ENCODE peak calls at places on chromosome 19, in six cellular contexts. One of them, this sample, is unnamed.
A peak's percentile ranks its signal among the peaks of the same experiment; 100 is the strongest.

GRCh38 chr19:44925114-44925891 is 10.9 kb downstream of the APOC1 start:
- DNase-seq in fibroblast of lung: peak; percentile 19
- DNase-seq in fibroblast of pulmonary artery: peak; percentile 88
- DNase-seq in esophagus squamous epithelium: no peak
- DNase-seq in gastrocnemius medialis: peak; percentile 82
- DNase-seq in left lung: peak; percentile 85
- DNase-seq in this sample: peak; percentile 95

GRCh38 chr19:41621654-41622053 is 5.2 kb downstream of the CEACAM4 start:
- DNase-seq in fibroblast of lung: no peak
- DNase-seq in fibroblast of pulmonary artery: no peak
- DNase-seq in esophagus squamous epithelium: no peak
- DNase-seq in gastrocnemius medialis: no peak
- DNase-seq in left lung: no peak
- DNase-seq in this sample: no peak

GRCh38 chr19:44951179-44952159 is 3.7 kb upstream of the CLPTM1 start:
- DNase-seq in fibroblast of lung: peak; percentile 67
- DNase-seq in fibroblast of pulmonary artery: peak; percentile 86
- DNase-seq in esophagus squamous epithelium: no peak
- DNase-seq in gastrocnemius medialis: peak; percentile 56
- DNase-seq in left lung: no peak
- DNase-seq in this sample: peak; percentile 91

GRCh38 chr19:3494051-3494450 is 6.4 kb downstream of the DOHH start:
- DNase-seq in fibroblast of lung: no peak
- DNase-seq in fibroblast of pulmonary artery: no peak
- DNase-seq in esophagus squamous epithelium: no peak
- DNase-seq in gastrocnemius medialis: no peak
- DNase-seq in left lung: no peak
- DNase-seq in this sample: no peak

GRCh38 chr19:18290250-18291018 is 9.0 kb upstream of the JUND start:
- DNase-seq in fibroblast of lung: peak; percentile 41
- DNase-seq in fibroblast of pulmonary artery: peak; percentile 60
- DNase-seq in esophagus squamous epithelium: no peak
- DNase-seq in gastrocnemius medialis: no peak
- DNase-seq in left lung: peak; percentile 82
- DNase-seq in this sample: no peak

GRCh38 chr19:17348700-17349099 is 11.3 kb downstream of the GTPBP3 start:
- DNase-seq in fibroblast of lung: peak; percentile 67
- DNase-seq in fibroblast of pulmonary artery: peak; percentile 81
- DNase-seq in esophagus squamous epithelium: no peak
- DNase-seq in gastrocnemius medialis: no peak
- DNase-seq in left lung: no peak
- DNase-seq in this sample: peak; percentile 79

GRCh38 chr19:31548941-31549340 is 199.7 kb upstream of the TSHZ3 start:
- DNase-seq in fibroblast of lung: peak; percentile 6
- DNase-seq in fibroblast of pulmonary artery: peak; percentile 62
- DNase-seq in esophagus squamous epithelium: no peak
- DNase-seq in gastrocnemius medialis: no peak
- DNase-seq in left lung: no peak
- DNase-seq in this sample: peak; percentile 61

GRCh38 chr19:3369337-3370213 is 3.2 kb downstream of the NFIC start:
- DNase-seq in fibroblast of lung: peak; percentile 60
- DNase-seq in fibroblast of pulmonary artery: peak; percentile 44
- DNase-seq in esophagus squamous epithelium: no peak
- DNase-seq in gastrocnemius medialis: peak; percentile 83
- DNase-seq in left lung: peak; percentile 92
- DNase-seq in this sample: no peak

GRCh38 chr19:47322048-47322447 is 9.9 kb upstream of the C5AR2 start:
- DNase-seq in fibroblast of lung: no peak
- DNase-seq in fibroblast of pulmonary artery: no peak
- DNase-seq in esophagus squamous epithelium: no peak
- DNase-seq in gastrocnemius medialis: no peak
- DNase-seq in left lung: no peak
- DNase-seq in this sample: no peak

GRCh38 chr19:24054044-24054935 is 32.7 kb upstream of the ZNF254 start:
- DNase-seq in fibroblast of lung: peak; percentile 90
- DNase-seq in fibroblast of pulmonary artery: peak; percentile 56
- DNase-seq in esophagus squamous epithelium: no peak
- DNase-seq in gastrocnemius medialis: peak; percentile 44
- DNase-seq in left lung: no peak
- DNase-seq in this sample: no peak

GRCh38 chr19:911197-912033 is 1.6 kb downstream of the R3HDM4 start:
- DNase-seq in fibroblast of lung: no peak
- DNase-seq in fibroblast of pulmonary artery: no peak
- DNase-seq in esophagus squamous epithelium: no peak
- DNase-seq in gastrocnemius medialis: no peak
- DNase-seq in left lung: no peak
- DNase-seq in this sample: no peak

GRCh38 chr19:44903602-44904425 is 1.8 kb upstream of the APOE start:
- DNase-seq in fibroblast of lung: peak; percentile 36
- DNase-seq in fibroblast of pulmonary artery: peak; percentile 72
- DNase-seq in esophagus squamous epithelium: no peak
- DNase-seq in gastrocnemius medialis: peak; percentile 42
- DNase-seq in left lung: peak; percentile 95
- DNase-seq in this sample: peak; percentile 80

GRCh38 chr19:40614595-40615411 is 13.6 kb downstream of the LTBP4 start:
- DNase-seq in fibroblast of lung: peak; percentile 99
- DNase-seq in fibroblast of pulmonary artery: peak; percentile 98
- DNase-seq in esophagus squamous epithelium: peak; percentile 27
- DNase-seq in gastrocnemius medialis: peak; percentile 67
- DNase-seq in left lung: peak; percentile 85
- DNase-seq in this sample: peak; percentile 98
- H3K4me3 ChIP-seq in fibroblast of lung: peak overlapping the region; percentile 53
- H3K4me3 ChIP-seq in fibroblast of pulmonary artery: peak overlapping the region; percentile 92
- H3K4me3 ChIP-seq in esophagus squamous epithelium: peak overlapping the region; percentile 76
- H3K4me3 ChIP-seq in gastrocnemius medialis: peak overlapping the region; percentile 47
- H3K4me3 ChIP-seq in left lung: peak overlapping the region; percentile 54
- H3K4me3 ChIP-seq in this sample: peak overlapping the region; percentile 86

GRCh38 chr19:10603084-10603872 is 16.2 kb upstream of the AP1M2 start:
- DNase-seq in fibroblast of lung: no peak
- DNase-seq in fibroblast of pulmonary artery: no peak
- DNase-seq in esophagus squamous epithelium: peak; percentile 33
- DNase-seq in gastrocnemius medialis: no peak
- DNase-seq in left lung: peak; percentile 81
- DNase-seq in this sample: peak; percentile 21

GRCh38 chr19:10602330-10603083 is 15.4 kb upstream of the AP1M2 start:
- DNase-seq in fibroblast of lung: peak; percentile 61
- DNase-seq in fibroblast of pulmonary artery: peak; percentile 68
- DNase-seq in esophagus squamous epithelium: no peak
- DNase-seq in gastrocnemius medialis: peak; percentile 83
- DNase-seq in left lung: peak; percentile 94
- DNase-seq in this sample: peak; percentile 71

GRCh38 chr19:10604460-10604980 is 17.4 kb upstream of the AP1M2 start:
- DNase-seq in fibroblast of lung: no peak
- DNase-seq in fibroblast of pulmonary artery: no peak
- DNase-seq in esophagus squamous epithelium: no peak
- DNase-seq in gastrocnemius medialis: no peak
- DNase-seq in left lung: no peak
- DNase-seq in this sample: no peak

GRCh38 chr19:10601999-10602329 is 14.9 kb upstream of the AP1M2 start:
- DNase-seq in fibroblast of lung: no peak
- DNase-seq in fibroblast of pulmonary artery: no peak
- DNase-seq in esophagus squamous epithelium: no peak
- DNase-seq in gastrocnemius medialis: no peak
- DNase-seq in left lung: no peak
- DNase-seq in this sample: no peak

DNA sequence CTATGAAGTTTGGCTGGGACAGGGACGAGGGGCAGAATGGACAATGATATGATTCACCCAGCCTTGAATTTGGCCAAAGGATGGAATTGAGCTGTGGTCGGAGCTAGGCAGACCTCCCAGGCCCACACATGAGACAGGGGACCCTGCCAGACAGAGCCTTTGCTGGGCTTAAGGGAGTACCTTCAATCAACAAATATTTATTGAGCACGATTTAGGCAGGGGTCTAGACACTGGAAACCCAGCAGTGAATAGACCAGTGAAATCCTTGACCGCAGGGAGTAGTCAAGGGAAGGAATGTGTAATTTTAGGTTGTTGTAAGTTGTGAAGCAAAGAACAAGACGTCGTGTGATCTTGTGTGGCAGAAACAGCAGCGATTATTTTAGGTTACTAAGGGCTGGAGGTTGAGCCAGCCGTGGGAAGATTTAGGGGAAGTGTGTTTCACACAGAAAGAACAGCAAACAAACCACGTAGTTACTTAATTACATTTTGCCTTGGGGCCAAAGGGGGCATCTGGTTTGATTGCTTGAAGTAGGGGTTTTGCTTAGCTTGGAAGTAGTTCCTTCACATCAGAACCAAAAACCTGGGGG is 16.9 kb upstream of the AP1M2 start:
- DNase-seq in fibroblast of lung: no peak
- DNase-seq in fibroblast of pulmonary artery: peak; percentile 21
- DNase-seq in esophagus squamous epithelium: no peak
- DNase-seq in gastrocnemius medialis: no peak
- DNase-seq in left lung: no peak
- DNase-seq in this sample: peak; percentile 20
- H3K4me3 ChIP-seq in fibroblast of lung: peak overlapping the region; percentile 37
- H3K4me3 ChIP-seq in fibroblast of pulmonary artery: peak overlapping the region; percentile 96
- H3K4me3 ChIP-seq in esophagus squamous epithelium: no peak overlapping the region
- H3K4me3 ChIP-seq in gastrocnemius medialis: peak overlapping the region; percentile 98
- H3K4me3 ChIP-seq in left lung: peak overlapping the region; percentile 67
- H3K4me3 ChIP-seq in this sample: peak overlapping the region; percentile 99

GRCh38 chr19:4521170-4521887 is 3.0 kb upstream of the PLIN4 start:
- DNase-seq in fibroblast of lung: no peak
- DNase-seq in fibroblast of pulmonary artery: no peak
- DNase-seq in esophagus squamous epithelium: no peak
- DNase-seq in gastrocnemius medialis: no peak
- DNase-seq in left lung: no peak
- DNase-seq in this sample: peak; percentile 47

GRCh38 chr19:4518345-4519171 is at the start of gene PLIN4:
- DNase-seq in fibroblast of lung: peak; percentile 34
- DNase-seq in fibroblast of pulmonary artery: peak; percentile 85
- DNase-seq in esophagus squamous epithelium: no peak
- DNase-seq in gastrocnemius medialis: peak; percentile 98
- DNase-seq in left lung: peak; percentile 65
- DNase-seq in this sample: peak; percentile 40

GRCh38 chr19:4517451-4518057 is 732 bp downstream of the PLIN4 start:
- DNase-seq in fibroblast of lung: no peak
- DNase-seq in fibroblast of pulmonary artery: no peak
- DNase-seq in esophagus squamous epithelium: no peak
- DNase-seq in gastrocnemius medialis: no peak
- DNase-seq in left lung: peak; percentile 53
- DNase-seq in this sample: no peak

GRCh38 chr19:4519521-4520277 is 1.4 kb upstream of the PLIN4 start:
- DNase-seq in fibroblast of lung: no peak
- DNase-seq in fibroblast of pulmonary artery: peak; percentile 19
- DNase-seq in esophagus squamous epithelium: no peak
- DNase-seq in gastrocnemius medialis: no peak
- DNase-seq in left lung: no peak
- DNase-seq in this sample: peak; percentile 66

DNA sequence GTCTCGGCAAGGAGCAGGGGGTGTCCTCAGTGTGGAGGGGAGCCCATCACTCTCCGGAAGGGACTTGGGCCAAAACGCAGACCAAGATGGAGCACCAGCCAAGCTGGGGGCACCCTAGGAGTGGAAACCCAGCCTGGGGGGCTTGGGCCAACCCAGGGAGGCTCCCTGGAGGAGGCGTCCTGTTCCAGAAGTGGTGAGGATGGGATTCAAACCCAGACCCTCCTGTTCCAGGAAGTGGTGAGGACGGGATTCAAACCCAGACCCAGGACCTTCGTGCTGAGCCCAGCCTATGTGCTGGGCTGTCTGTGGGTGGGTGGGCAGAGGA is 848 bp upstream of the PLIN4 start:
- DNase-seq in fibroblast of lung: no peak
- DNase-seq in fibroblast of pulmonary artery: no peak
- DNase-seq in esophagus squamous epithelium: no peak
- DNase-seq in gastrocnemius medialis: no peak
- DNase-seq in left lung: peak; percentile 53
- DNase-seq in this sample: no peak
- H3K4me3 ChIP-seq in fibroblast of lung: no peak overlapping the region
- H3K4me3 ChIP-seq in fibroblast of pulmonary artery: no peak overlapping the region
- H3K4me3 ChIP-seq in esophagus squamous epithelium: no peak overlapping the region
- H3K4me3 ChIP-seq in gastrocnemius medialis: no peak overlapping the region
- H3K4me3 ChIP-seq in left lung: no peak overlapping the region
- H3K4me3 ChIP-seq in this sample: no peak overlapping the region

DNA sequence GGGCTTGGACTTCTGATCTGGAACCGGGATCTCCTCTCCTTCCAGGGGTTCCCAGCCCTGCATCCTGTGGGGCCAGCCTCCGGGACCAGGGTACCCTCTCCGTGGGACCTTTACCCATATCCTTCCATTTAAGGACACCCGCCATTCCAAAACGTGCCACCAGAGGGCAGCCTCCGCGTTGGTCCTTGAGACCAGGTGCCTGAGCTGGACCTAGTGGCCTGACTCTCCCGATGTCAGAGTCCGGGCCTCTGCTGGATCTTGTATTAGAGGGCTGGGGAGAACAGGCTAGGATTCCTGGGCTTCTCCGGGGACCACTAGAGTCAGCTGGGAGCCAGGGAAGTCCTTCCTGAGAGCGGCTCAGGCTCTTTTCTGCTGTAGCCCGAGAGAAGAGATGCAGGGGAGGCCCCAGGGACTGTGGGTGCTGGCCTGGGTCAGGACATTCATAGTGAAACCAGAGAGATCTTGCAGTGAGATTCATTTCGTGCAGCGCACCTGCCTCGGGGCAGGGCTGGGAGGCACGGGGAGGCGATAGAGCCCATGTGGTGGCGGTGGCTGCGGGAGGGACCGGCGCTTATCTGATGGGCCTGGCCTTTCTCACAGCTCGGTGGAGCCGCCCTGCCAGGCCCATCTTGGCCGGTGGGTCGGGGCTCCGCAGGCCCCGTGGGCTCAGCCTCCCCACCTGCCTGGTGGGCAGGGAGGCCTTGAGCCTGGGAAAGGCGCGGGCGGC is 9.8 kb upstream of the SLC7A10 start:
- DNase-seq in fibroblast of lung: peak; percentile 40
- DNase-seq in fibroblast of pulmonary artery: peak; percentile 73
- DNase-seq in esophagus squamous epithelium: no peak
- DNase-seq in gastrocnemius medialis: peak; percentile 63
- DNase-seq in left lung: peak; percentile 95
- DNase-seq in this sample: peak; percentile 75
- H3K4me3 ChIP-seq in fibroblast of lung: no peak overlapping the region
- H3K4me3 ChIP-seq in fibroblast of pulmonary artery: no peak overlapping the region
- H3K4me3 ChIP-seq in esophagus squamous epithelium: no peak overlapping the region
- H3K4me3 ChIP-seq in gastrocnemius medialis: no peak overlapping the region
- H3K4me3 ChIP-seq in left lung: no peak overlapping the region
- H3K4me3 ChIP-seq in this sample: no peak overlapping the region

DNA sequence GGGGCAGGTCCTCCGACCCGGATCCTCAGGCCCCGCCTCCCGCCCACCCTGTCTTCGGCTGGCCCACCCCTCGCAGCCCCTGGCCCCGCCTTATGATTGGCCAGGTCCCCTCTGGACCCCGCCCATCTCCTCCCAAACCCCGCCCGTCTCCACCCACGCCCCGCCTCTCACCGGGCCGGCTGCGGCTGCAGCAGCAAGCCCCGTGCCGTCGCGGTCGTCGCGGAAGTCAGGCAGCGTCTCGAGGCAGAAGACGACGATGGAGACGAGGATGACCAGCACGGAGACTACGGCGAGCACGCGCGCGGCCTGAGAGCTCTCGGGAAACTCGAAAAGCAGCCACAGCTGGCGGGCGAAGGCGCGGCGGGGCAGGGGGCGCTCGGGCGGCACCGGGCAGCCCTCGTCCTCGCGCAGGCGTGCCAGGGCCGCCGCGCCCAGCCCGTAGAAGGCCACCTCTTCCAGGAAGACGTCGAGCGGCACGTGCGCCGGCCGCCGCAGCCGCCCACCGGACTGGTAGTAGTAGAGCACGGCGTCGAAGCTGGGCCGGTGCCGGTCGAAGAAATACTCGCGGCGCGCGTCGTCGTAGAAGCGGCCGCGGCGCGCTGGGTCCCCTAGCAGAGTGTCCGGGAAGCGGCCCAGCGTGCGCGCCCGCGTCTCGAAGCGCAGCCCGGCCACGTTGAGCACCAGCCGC is 495 bp downstream of the KCNA7 start:
- DNase-seq in fibroblast of lung: no peak
- DNase-seq in fibroblast of pulmonary artery: no peak
- DNase-seq in esophagus squamous epithelium: no peak
- DNase-seq in gastrocnemius medialis: peak; percentile 50
- DNase-seq in left lung: no peak
- DNase-seq in this sample: no peak
- H3K4me3 ChIP-seq in fibroblast of lung: no peak overlapping the region
- H3K4me3 ChIP-seq in fibroblast of pulmonary artery: no peak overlapping the region
- H3K4me3 ChIP-seq in esophagus squamous epithelium: no peak overlapping the region
- H3K4me3 ChIP-seq in gastrocnemius medialis: peak overlapping the region; percentile 51
- H3K4me3 ChIP-seq in left lung: no peak overlapping the region
- H3K4me3 ChIP-seq in this sample: no peak overlapping the region